ENCODE peak calls at places on chromosome 10, in nine cellular contexts. One of them, this sample, is unnamed.

GRCh38 chr10:100826983-100827818 is 81.8 kb downstream of the PAX2 start:
- DNase-seq in psoas muscle: no peak
- DNase-seq in NCI-H2081: no peak
- DNase-seq in right cardiac atrium: peak; percentile 17
- DNase-seq in left cardiac atrium: no peak
- DNase-seq in body of pancreas: peak; percentile 59
- DNase-seq in MM.1S: no peak
- DNase-seq in cardiac muscle cell: no peak
- DNase-seq in NCI-H1105 treated with DMSO at 0.1 percent for 48 hours: peak; percentile 21
- DNase-seq in this sample: no peak

GRCh38 chr10:43093423-43094090 is 16.7 kb downstream of the RET start:
- DNase-seq in psoas muscle: no peak
- DNase-seq in NCI-H2081: no peak
- DNase-seq in right cardiac atrium: no peak
- DNase-seq in left cardiac atrium: no peak
- DNase-seq in body of pancreas: no peak
- DNase-seq in MM.1S: no peak
- DNase-seq in cardiac muscle cell: no peak
- DNase-seq in NCI-H1105 treated with DMSO at 0.1 percent for 48 hours: no peak
- DNase-seq in this sample: no peak

GRCh38 chr10:35259769-35260397 is 76.4 kb upstream of the CCNY start:
- DNase-seq in psoas muscle: no peak
- DNase-seq in NCI-H2081: no peak
- DNase-seq in right cardiac atrium: no peak
- DNase-seq in left cardiac atrium: no peak
- DNase-seq in body of pancreas: no peak
- DNase-seq in MM.1S: no peak
- DNase-seq in cardiac muscle cell: peak; percentile 79
- DNase-seq in NCI-H1105 treated with DMSO at 0.1 percent for 48 hours: no peak
- DNase-seq in this sample: no peak

GRCh38 chr10:18650618-18651017 is 769 bp downstream of the NSUN6 start:
- DNase-seq in psoas muscle: no peak
- DNase-seq in NCI-H2081: no peak
- DNase-seq in right cardiac atrium: no peak
- DNase-seq in left cardiac atrium: no peak
- DNase-seq in body of pancreas: no peak
- DNase-seq in MM.1S: peak; percentile 18
- DNase-seq in cardiac muscle cell: no peak
- DNase-seq in NCI-H1105 treated with DMSO at 0.1 percent for 48 hours: no peak
- DNase-seq in this sample: no peak

GRCh38 chr10:27529010-27529783 is 25.1 kb downstream of the RAB18 start:
- DNase-seq in psoas muscle: no peak
- DNase-seq in NCI-H2081: no peak
- DNase-seq in right cardiac atrium: no peak
- DNase-seq in left cardiac atrium: no peak
- DNase-seq in body of pancreas: no peak
- DNase-seq in MM.1S: no peak
- DNase-seq in cardiac muscle cell: peak; percentile 27
- DNase-seq in NCI-H1105 treated with DMSO at 0.1 percent for 48 hours: no peak
- DNase-seq in this sample: no peak

GRCh38 chr10:46247808-46248569 is 38.8 kb upstream of the ANTXRL start:
- DNase-seq in psoas muscle: no peak
- DNase-seq in NCI-H2081: no peak
- DNase-seq in right cardiac atrium: peak; percentile 31
- DNase-seq in left cardiac atrium: no peak
- DNase-seq in body of pancreas: peak; percentile 46
- DNase-seq in MM.1S: no peak
- DNase-seq in cardiac muscle cell: no peak
- DNase-seq in NCI-H1105 treated with DMSO at 0.1 percent for 48 hours: no peak
- DNase-seq in this sample: no peak

GRCh38 chr10:29377333-29377961 is 88.6 kb downstream of the LYZL1 start:
- DNase-seq in psoas muscle: no peak
- DNase-seq in NCI-H2081: no peak
- DNase-seq in right cardiac atrium: no peak
- DNase-seq in left cardiac atrium: no peak
- DNase-seq in body of pancreas: peak; percentile 22
- DNase-seq in MM.1S: no peak
- DNase-seq in cardiac muscle cell: peak; percentile 50
- DNase-seq in NCI-H1105 treated with DMSO at 0.1 percent for 48 hours: peak; percentile 9
- DNase-seq in this sample: no peak

GRCh38 chr10:128877141-128877540 is 589.9 kb upstream of the MGMT start:
- DNase-seq in psoas muscle: no peak
- DNase-seq in NCI-H2081: no peak
- DNase-seq in right cardiac atrium: no peak
- DNase-seq in left cardiac atrium: no peak
- DNase-seq in body of pancreas: no peak
- DNase-seq in MM.1S: no peak
- DNase-seq in cardiac muscle cell: no peak
- DNase-seq in NCI-H1105 treated with DMSO at 0.1 percent for 48 hours: no peak
- DNase-seq in this sample: no peak

GRCh38 chr10:86364551-86365345 is 1.8 kb downstream of the GRID1 start:
- DNase-seq in psoas muscle: no peak
- DNase-seq in NCI-H2081: no peak
- DNase-seq in right cardiac atrium: no peak
- DNase-seq in left cardiac atrium: no peak
- DNase-seq in body of pancreas: no peak
- DNase-seq in MM.1S: no peak
- DNase-seq in cardiac muscle cell: peak; percentile 20
- DNase-seq in NCI-H1105 treated with DMSO at 0.1 percent for 48 hours: no peak
- DNase-seq in this sample: no peak

GRCh38 chr10:103676851-103677417 is 178.4 kb downstream of the SH3PXD2A start:
- DNase-seq in psoas muscle: peak; percentile 73
- DNase-seq in NCI-H2081: no peak
- DNase-seq in right cardiac atrium: peak; percentile 80
- DNase-seq in left cardiac atrium: peak; percentile 79
- DNase-seq in body of pancreas: peak; percentile 52
- DNase-seq in MM.1S: no peak
- DNase-seq in cardiac muscle cell: peak; percentile 95
- DNase-seq in NCI-H1105 treated with DMSO at 0.1 percent for 48 hours: no peak
- DNase-seq in this sample: no peak

GRCh38 chr10:48496105-48496830 is 108.6 kb downstream of the ARHGAP22 start:
- DNase-seq in psoas muscle: no peak
- DNase-seq in NCI-H2081: no peak
- DNase-seq in right cardiac atrium: no peak
- DNase-seq in left cardiac atrium: no peak
- DNase-seq in body of pancreas: no peak
- DNase-seq in MM.1S: no peak
- DNase-seq in cardiac muscle cell: no peak
- DNase-seq in NCI-H1105 treated with DMSO at 0.1 percent for 48 hours: no peak
- DNase-seq in this sample: no peak

GRCh38 chr10:37760817-37761216 is 96.6 kb downstream of the ZNF248 start:
- DNase-seq in psoas muscle: no peak
- DNase-seq in NCI-H2081: no peak
- DNase-seq in right cardiac atrium: no peak
- DNase-seq in left cardiac atrium: no peak
- DNase-seq in body of pancreas: no peak
- DNase-seq in MM.1S: no peak
- DNase-seq in cardiac muscle cell: no peak
- DNase-seq in NCI-H1105 treated with DMSO at 0.1 percent for 48 hours: no peak
- DNase-seq in this sample: no peak

GRCh38 chr10:109933984-109934565 is 10.8 kb upstream of the XPNPEP1 start:
- DNase-seq in psoas muscle: no peak
- DNase-seq in NCI-H2081: no peak
- DNase-seq in right cardiac atrium: no peak
- DNase-seq in left cardiac atrium: no peak
- DNase-seq in body of pancreas: no peak
- DNase-seq in MM.1S: no peak
- DNase-seq in cardiac muscle cell: no peak
- DNase-seq in NCI-H1105 treated with DMSO at 0.1 percent for 48 hours: no peak
- DNase-seq in this sample: no peak

GRCh38 chr10:114359041-114359952 is 45.0 kb downstream of the AFAP1L2 start:
- DNase-seq in psoas muscle: no peak
- DNase-seq in NCI-H2081: no peak
- DNase-seq in right cardiac atrium: no peak
- DNase-seq in left cardiac atrium: no peak
- DNase-seq in body of pancreas: no peak
- DNase-seq in MM.1S: no peak
- DNase-seq in cardiac muscle cell: no peak
- DNase-seq in NCI-H1105 treated with DMSO at 0.1 percent for 48 hours: no peak
- DNase-seq in this sample: no peak

GRCh38 chr10:97858001-97858439 is 8.4 kb downstream of the GOLGA7B start:
- DNase-seq in psoas muscle: no peak
- DNase-seq in NCI-H2081: no peak
- DNase-seq in right cardiac atrium: no peak
- DNase-seq in left cardiac atrium: no peak
- DNase-seq in body of pancreas: no peak
- DNase-seq in MM.1S: no peak
- DNase-seq in cardiac muscle cell: peak; percentile 52
- DNase-seq in NCI-H1105 treated with DMSO at 0.1 percent for 48 hours: no peak
- DNase-seq in this sample: no peak

GRCh38 chr10:77493851-77494788 is 143.5 kb downstream of the KCNMA1 start:
- DNase-seq in psoas muscle: no peak
- DNase-seq in NCI-H2081: peak; percentile 23
- DNase-seq in right cardiac atrium: no peak
- DNase-seq in left cardiac atrium: no peak
- DNase-seq in body of pancreas: no peak
- DNase-seq in MM.1S: no peak
- DNase-seq in cardiac muscle cell: peak; percentile 62
- DNase-seq in NCI-H1105 treated with DMSO at 0.1 percent for 48 hours: no peak
- DNase-seq in this sample: no peak

GRCh38 chr10:132290631-132291030 is 17.1 kb downstream of the STK32C start:
- DNase-seq in psoas muscle: peak; percentile 8
- DNase-seq in NCI-H2081: no peak
- DNase-seq in right cardiac atrium: peak; percentile 3
- DNase-seq in left cardiac atrium: peak; percentile 12
- DNase-seq in body of pancreas: no peak
- DNase-seq in MM.1S: no peak
- DNase-seq in cardiac muscle cell: no peak
- DNase-seq in NCI-H1105 treated with DMSO at 0.1 percent for 48 hours: no peak
- DNase-seq in this sample: no peak

GRCh38 chr10:607545-608196 is 81.8 kb downstream of the DIP2C start:
- DNase-seq in psoas muscle: no peak
- DNase-seq in NCI-H2081: no peak
- DNase-seq in right cardiac atrium: no peak
- DNase-seq in left cardiac atrium: no peak
- DNase-seq in body of pancreas: no peak
- DNase-seq in MM.1S: no peak
- DNase-seq in cardiac muscle cell: no peak
- DNase-seq in NCI-H1105 treated with DMSO at 0.1 percent for 48 hours: no peak
- DNase-seq in this sample: no peak

GRCh38 chr10:113305871-113306270 is 247.0 kb upstream of the HABP2 start:
- DNase-seq in psoas muscle: no peak
- DNase-seq in NCI-H2081: no peak
- DNase-seq in right cardiac atrium: no peak
- DNase-seq in left cardiac atrium: no peak
- DNase-seq in body of pancreas: no peak
- DNase-seq in MM.1S: no peak
- DNase-seq in cardiac muscle cell: peak; percentile 79
- DNase-seq in NCI-H1105 treated with DMSO at 0.1 percent for 48 hours: no peak
- DNase-seq in this sample: no peak

GRCh38 chr10:60086862-60087261 is 180.5 kb upstream of the CCDC6 start:
- DNase-seq in psoas muscle: no peak
- DNase-seq in NCI-H2081: no peak
- DNase-seq in right cardiac atrium: no peak
- DNase-seq in left cardiac atrium: no peak
- DNase-seq in body of pancreas: no peak
- DNase-seq in MM.1S: peak; percentile 58
- DNase-seq in cardiac muscle cell: no peak
- DNase-seq in NCI-H1105 treated with DMSO at 0.1 percent for 48 hours: no peak
- DNase-seq in this sample: no peak

GRCh38 chr10:28367865-28368541 is 65.1 kb upstream of the MPP7 start:
- DNase-seq in psoas muscle: no peak
- DNase-seq in NCI-H2081: no peak
- DNase-seq in right cardiac atrium: peak; percentile 17
- DNase-seq in left cardiac atrium: no peak
- DNase-seq in body of pancreas: peak; percentile 27
- DNase-seq in MM.1S: peak; percentile 87
- DNase-seq in cardiac muscle cell: no peak
- DNase-seq in NCI-H1105 treated with DMSO at 0.1 percent for 48 hours: no peak
- DNase-seq in this sample: no peak

GRCh38 chr10:122379537-122379936 is 5.0 kb downstream of the PLEKHA1 start:
- DNase-seq in psoas muscle: no peak
- DNase-seq in NCI-H2081: no peak
- DNase-seq in right cardiac atrium: no peak
- DNase-seq in left cardiac atrium: no peak
- DNase-seq in body of pancreas: no peak
- DNase-seq in MM.1S: no peak
- DNase-seq in cardiac muscle cell: no peak
- DNase-seq in NCI-H1105 treated with DMSO at 0.1 percent for 48 hours: no peak
- DNase-seq in this sample: no peak

GRCh38 chr10:7082967-7083366 is 327.9 kb downstream of the SFMBT2 start:
- DNase-seq in psoas muscle: no peak
- DNase-seq in NCI-H2081: no peak
- DNase-seq in right cardiac atrium: no peak
- DNase-seq in left cardiac atrium: no peak
- DNase-seq in body of pancreas: no peak
- DNase-seq in MM.1S: no peak
- DNase-seq in cardiac muscle cell: peak; percentile 3
- DNase-seq in NCI-H1105 treated with DMSO at 0.1 percent for 48 hours: no peak
- DNase-seq in this sample: no peak

GRCh38 chr10:12797471-12798262 is 203.8 kb downstream of the CCDC3 start:
- DNase-seq in psoas muscle: no peak
- DNase-seq in NCI-H2081: no peak
- DNase-seq in right cardiac atrium: no peak
- DNase-seq in left cardiac atrium: no peak
- DNase-seq in body of pancreas: no peak
- DNase-seq in MM.1S: no peak
- DNase-seq in cardiac muscle cell: no peak
- DNase-seq in NCI-H1105 treated with DMSO at 0.1 percent for 48 hours: no peak
- DNase-seq in this sample: no peak

GRCh38 chr10:61869772-61870520 is 31.6 kb upstream of the ARID5B start:
- DNase-seq in psoas muscle: no peak
- DNase-seq in NCI-H2081: no peak
- DNase-seq in right cardiac atrium: no peak
- DNase-seq in left cardiac atrium: no peak
- DNase-seq in body of pancreas: no peak
- DNase-seq in MM.1S: no peak
- DNase-seq in cardiac muscle cell: peak; percentile 82
- DNase-seq in NCI-H1105 treated with DMSO at 0.1 percent for 48 hours: no peak
- DNase-seq in this sample: no peak

GRCh38 chr10:71281646-71282322 is 37.3 kb upstream of the SLC29A3 start:
- DNase-seq in psoas muscle: no peak
- DNase-seq in NCI-H2081: peak; percentile 37
- DNase-seq in right cardiac atrium: no peak
- DNase-seq in left cardiac atrium: no peak
- DNase-seq in body of pancreas: no peak
- DNase-seq in MM.1S: no peak
- DNase-seq in cardiac muscle cell: no peak
- DNase-seq in NCI-H1105 treated with DMSO at 0.1 percent for 48 hours: no peak
- DNase-seq in this sample: no peak

GRCh38 chr10:74078037-74078436 is 72.6 kb downstream of the AP3M1 start:
- DNase-seq in psoas muscle: no peak
- DNase-seq in NCI-H2081: no peak
- DNase-seq in right cardiac atrium: no peak
- DNase-seq in left cardiac atrium: no peak
- DNase-seq in body of pancreas: no peak
- DNase-seq in MM.1S: no peak
- DNase-seq in cardiac muscle cell: peak; percentile 49
- DNase-seq in NCI-H1105 treated with DMSO at 0.1 percent for 48 hours: no peak
- DNase-seq in this sample: no peak

GRCh38 chr10:102452672-102453340 is 1.5 kb upstream of the C10orf95 start:
- DNase-seq in psoas muscle: no peak
- DNase-seq in NCI-H2081: no peak
- DNase-seq in right cardiac atrium: peak; percentile 43
- DNase-seq in left cardiac atrium: peak; percentile 55
- DNase-seq in body of pancreas: peak; percentile 70
- DNase-seq in MM.1S: no peak
- DNase-seq in cardiac muscle cell: peak; percentile 51
- DNase-seq in NCI-H1105 treated with DMSO at 0.1 percent for 48 hours: no peak
- DNase-seq in this sample: no peak

GRCh38 chr10:123222832-123223231 is 68.6 kb downstream of the BUB3 start:
- DNase-seq in psoas muscle: no peak
- DNase-seq in NCI-H2081: no peak
- DNase-seq in right cardiac atrium: no peak
- DNase-seq in left cardiac atrium: no peak
- DNase-seq in body of pancreas: no peak
- DNase-seq in MM.1S: no peak
- DNase-seq in cardiac muscle cell: no peak
- DNase-seq in NCI-H1105 treated with DMSO at 0.1 percent for 48 hours: no peak
- DNase-seq in this sample: no peak

GRCh38 chr10:132371641-132372081 is 25.3 kb upstream of the PWWP2B start:
- DNase-seq in psoas muscle: no peak
- DNase-seq in NCI-H2081: no peak
- DNase-seq in right cardiac atrium: no peak
- DNase-seq in left cardiac atrium: no peak
- DNase-seq in body of pancreas: no peak
- DNase-seq in MM.1S: no peak
- DNase-seq in cardiac muscle cell: no peak
- DNase-seq in NCI-H1105 treated with DMSO at 0.1 percent for 48 hours: no peak
- DNase-seq in this sample: no peak

GRCh38 chr10:110530131-110530831 is 32.6 kb downstream of the DUSP5 start:
- DNase-seq in psoas muscle: peak; percentile 63
- DNase-seq in NCI-H2081: no peak
- DNase-seq in right cardiac atrium: peak; percentile 76
- DNase-seq in left cardiac atrium: peak; percentile 76
- DNase-seq in body of pancreas: peak; percentile 63
- DNase-seq in MM.1S: no peak
- DNase-seq in cardiac muscle cell: peak; percentile 79
- DNase-seq in NCI-H1105 treated with DMSO at 0.1 percent for 48 hours: peak; percentile 0
- DNase-seq in this sample: no peak

This sample was measured in thoracic aorta.